ENCODE peak calls at places on chromosomes 4 and X, in four cellular contexts. One of them, this sample, is unnamed.

GRCh38 chrX:46626566-46626965 is 53.0 kb downstream of the CHST7 start:
- DNase-seq in fibroblast of mammary gland: no peak
- DNase-seq in GM12864: peak; percentile 43
- DNase-seq in cardiac fibroblast: peak; percentile 28
- DNase-seq in this sample: no peak

GRCh38 chr4:94534401-94535312 is 82.9 kb downstream of the PDLIM5 start:
- DNase-seq in fibroblast of mammary gland: no peak
- DNase-seq in GM12864: peak; percentile 47
- DNase-seq in cardiac fibroblast: no peak
- DNase-seq in this sample: no peak

GRCh38 chr4:84965558-84966381 is 720 bp downstream of the WDFY3 start:
- DNase-seq in fibroblast of mammary gland: peak; percentile 32
- DNase-seq in GM12864: no peak
- DNase-seq in cardiac fibroblast: peak; percentile 42
- DNase-seq in this sample: no peak

GRCh38 chr4:184979461-184980124 is 38.7 kb upstream of the HELT start:
- DNase-seq in fibroblast of mammary gland: no peak
- DNase-seq in GM12864: no peak
- DNase-seq in cardiac fibroblast: no peak
- DNase-seq in this sample: no peak

GRCh38 chr4:8402640-8403039 is 37.9 kb downstream of the ACOX3 start:
- DNase-seq in fibroblast of mammary gland: no peak
- DNase-seq in GM12864: no peak
- DNase-seq in cardiac fibroblast: no peak
- DNase-seq in this sample: no peak

GRCh38 chrX:78838709-78839108 is 91.2 kb downstream of the LPAR4 start:
- DNase-seq in fibroblast of mammary gland: no peak
- DNase-seq in GM12864: no peak
- DNase-seq in cardiac fibroblast: no peak
- DNase-seq in this sample: no peak

GRCh38 chr4:62548108-62548524 is 1348.0 kb downstream of the ADGRL3 start:
- DNase-seq in fibroblast of mammary gland: peak; percentile 8
- DNase-seq in GM12864: no peak
- DNase-seq in cardiac fibroblast: peak; percentile 75
- DNase-seq in this sample: no peak

GRCh38 chrX:69145714-69146113 is 19.5 kb downstream of the PJA1 start:
- DNase-seq in fibroblast of mammary gland: no peak
- DNase-seq in GM12864: no peak
- DNase-seq in cardiac fibroblast: no peak
- DNase-seq in this sample: no peak

GRCh38 chrX:30786374-30786773 is 102.7 kb downstream of the TAB3 start:
- DNase-seq in fibroblast of mammary gland: no peak
- DNase-seq in GM12864: no peak
- DNase-seq in cardiac fibroblast: no peak
- DNase-seq in this sample: no peak

GRCh38 chr4:76061977-76062376 is 12.5 kb upstream of the ART3 start:
- DNase-seq in fibroblast of mammary gland: no peak
- DNase-seq in GM12864: no peak
- DNase-seq in cardiac fibroblast: no peak
- DNase-seq in this sample: no peak

GRCh38 chrX:74506310-74507115 is 85.2 kb downstream of the SLC16A2 start:
- DNase-seq in fibroblast of mammary gland: no peak
- DNase-seq in GM12864: peak; percentile 18
- DNase-seq in cardiac fibroblast: no peak
- DNase-seq in this sample: no peak

GRCh38 chr4:102438873-102439614 is 62.1 kb upstream of the NFKB1 start:
- DNase-seq in fibroblast of mammary gland: peak; percentile 97
- DNase-seq in GM12864: no peak
- DNase-seq in cardiac fibroblast: peak; percentile 99
- DNase-seq in this sample: peak; percentile 90

GRCh38 chrX:54423161-54423888 is 16.9 kb upstream of the TSR2 start:
- DNase-seq in fibroblast of mammary gland: no peak
- DNase-seq in GM12864: no peak
- DNase-seq in cardiac fibroblast: peak; percentile 5
- DNase-seq in this sample: no peak

GRCh38 chr4:2595436-2595835 is 59.0 kb downstream of the FAM193A start:
- DNase-seq in fibroblast of mammary gland: no peak
- DNase-seq in GM12864: no peak
- DNase-seq in cardiac fibroblast: no peak
- DNase-seq in this sample: no peak

GRCh38 chr4:69994782-69995181 is 984 bp upstream of the STATH start:
- DNase-seq in fibroblast of mammary gland: no peak
- DNase-seq in GM12864: no peak
- DNase-seq in cardiac fibroblast: no peak
- DNase-seq in this sample: no peak

GRCh38 chr4:88352062-88352461 is 26.6 kb upstream of the HERC6 start:
- DNase-seq in fibroblast of mammary gland: peak; percentile 54
- DNase-seq in GM12864: no peak
- DNase-seq in cardiac fibroblast: peak; percentile 69
- DNase-seq in this sample: peak; percentile 64

GRCh38 chrX:140504371-140505324 is at the start of gene SOX3:
- DNase-seq in fibroblast of mammary gland: no peak
- DNase-seq in GM12864: no peak
- DNase-seq in cardiac fibroblast: no peak
- DNase-seq in this sample: no peak

GRCh38 chr4:163384926-163385325 is 41.2 kb downstream of the NPY5R start:
- DNase-seq in fibroblast of mammary gland: no peak
- DNase-seq in GM12864: no peak
- DNase-seq in cardiac fibroblast: no peak
- DNase-seq in this sample: no peak

GRCh38 chrX:78712381-78712780 is 35.1 kb upstream of the LPAR4 start:
- DNase-seq in fibroblast of mammary gland: no peak
- DNase-seq in GM12864: no peak
- DNase-seq in cardiac fibroblast: no peak
- DNase-seq in this sample: no peak

GRCh38 chr4:48896845-48897244 is 9.7 kb downstream of the OCIAD2 start:
- DNase-seq in fibroblast of mammary gland: no peak
- DNase-seq in GM12864: no peak
- DNase-seq in cardiac fibroblast: no peak
- DNase-seq in this sample: no peak

GRCh38 chrX:126723881-126724280 is 95.6 kb upstream of the PRR32 start:
- DNase-seq in fibroblast of mammary gland: no peak
- DNase-seq in GM12864: no peak
- DNase-seq in cardiac fibroblast: no peak
- DNase-seq in this sample: no peak

GRCh38 chrX:107429090-107429489 is 20.4 kb upstream of the FRMPD3 start:
- DNase-seq in fibroblast of mammary gland: peak; percentile 48
- DNase-seq in GM12864: peak; percentile 2
- DNase-seq in cardiac fibroblast: peak; percentile 47
- DNase-seq in this sample: no peak

GRCh38 chrX:67693928-67694327 is 150.1 kb downstream of the AR start:
- DNase-seq in fibroblast of mammary gland: peak; percentile 60
- DNase-seq in GM12864: no peak
- DNase-seq in cardiac fibroblast: peak; percentile 28
- DNase-seq in this sample: no peak

GRCh38 chr4:101355767-101356702 is 8.7 kb upstream of the PPP3CA start:
- DNase-seq in fibroblast of mammary gland: peak; percentile 91
- DNase-seq in GM12864: no peak
- DNase-seq in cardiac fibroblast: peak; percentile 92
- DNase-seq in this sample: peak; percentile 46

GRCh38 chrX:151821226-151821625 is 86.7 kb downstream of the CNGA2 start:
- DNase-seq in fibroblast of mammary gland: no peak
- DNase-seq in GM12864: no peak
- DNase-seq in cardiac fibroblast: no peak
- DNase-seq in this sample: no peak

GRCh38 chrX:120429776-120430535 is 39.1 kb downstream of the LAMP2 start:
- DNase-seq in fibroblast of mammary gland: no peak
- DNase-seq in GM12864: no peak
- DNase-seq in cardiac fibroblast: no peak
- DNase-seq in this sample: no peak

GRCh38 chr4:184538023-184538599 is 63.8 kb upstream of the IRF2 start:
- DNase-seq in fibroblast of mammary gland: peak; percentile 93
- DNase-seq in GM12864: peak; percentile 89
- DNase-seq in cardiac fibroblast: peak; percentile 96
- DNase-seq in this sample: peak; percentile 70

GRCh38 chrX:9520211-9520590 is 55.3 kb downstream of the TBL1X start:
- DNase-seq in fibroblast of mammary gland: no peak
- DNase-seq in GM12864: no peak
- DNase-seq in cardiac fibroblast: no peak
- DNase-seq in this sample: no peak

GRCh38 chrX:145825896-145826295 is 8.3 kb downstream of the SLITRK2 start:
- DNase-seq in fibroblast of mammary gland: peak; percentile 14
- DNase-seq in GM12864: no peak
- DNase-seq in cardiac fibroblast: peak; percentile 15
- DNase-seq in this sample: no peak

GRCh38 chr4:6668391-6668790 is 25.3 kb upstream of the S100P start:
- DNase-seq in fibroblast of mammary gland: peak; percentile 47
- DNase-seq in GM12864: no peak
- DNase-seq in cardiac fibroblast: peak; percentile 75
- DNase-seq in this sample: peak; percentile 32

GRCh38 chr4:30866907-30867306 is 146.7 kb downstream of the PCDH7 start:
- DNase-seq in fibroblast of mammary gland: no peak
- DNase-seq in GM12864: no peak
- DNase-seq in cardiac fibroblast: no peak
- DNase-seq in this sample: no peak

GRCh38 chr4:21451032-21451431 is 497.5 kb downstream of the KCNIP4 start:
- DNase-seq in fibroblast of mammary gland: peak; percentile 75
- DNase-seq in GM12864: no peak
- DNase-seq in cardiac fibroblast: peak; percentile 36
- DNase-seq in this sample: no peak

DNA sequence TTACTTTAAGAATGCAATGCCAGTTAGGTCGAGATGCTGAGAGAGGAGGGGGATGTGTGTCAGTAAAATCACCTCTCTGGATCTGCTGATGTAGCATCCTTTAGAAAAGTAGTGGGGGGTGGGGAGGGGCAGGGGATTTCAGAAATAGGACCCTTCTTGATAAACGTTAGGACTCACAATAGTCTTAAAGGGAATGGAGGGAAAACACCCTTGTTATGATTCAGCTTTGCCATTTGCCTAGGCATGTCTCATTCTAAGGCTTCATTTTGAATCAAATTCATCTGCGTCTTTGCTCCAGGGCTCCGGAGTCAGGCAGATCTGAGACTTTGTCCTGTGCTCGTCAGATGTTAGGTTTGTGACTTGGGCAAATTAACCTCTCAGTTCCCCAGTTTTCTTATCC is 879 bp downstream of the SH2D1A start:
- DNase-seq in fibroblast of mammary gland: no peak
- DNase-seq in GM12864: no peak
- DNase-seq in cardiac fibroblast: no peak
- DNase-seq in this sample: no peak
- H3K4me3 ChIP-seq in fibroblast of mammary gland: no peak overlapping the region
- H3K4me3 ChIP-seq in GM12864: no peak overlapping the region
- H3K4me3 ChIP-seq in cardiac fibroblast: no peak overlapping the region
- H3K4me3 ChIP-seq in this sample: no peak overlapping the region

DNA sequence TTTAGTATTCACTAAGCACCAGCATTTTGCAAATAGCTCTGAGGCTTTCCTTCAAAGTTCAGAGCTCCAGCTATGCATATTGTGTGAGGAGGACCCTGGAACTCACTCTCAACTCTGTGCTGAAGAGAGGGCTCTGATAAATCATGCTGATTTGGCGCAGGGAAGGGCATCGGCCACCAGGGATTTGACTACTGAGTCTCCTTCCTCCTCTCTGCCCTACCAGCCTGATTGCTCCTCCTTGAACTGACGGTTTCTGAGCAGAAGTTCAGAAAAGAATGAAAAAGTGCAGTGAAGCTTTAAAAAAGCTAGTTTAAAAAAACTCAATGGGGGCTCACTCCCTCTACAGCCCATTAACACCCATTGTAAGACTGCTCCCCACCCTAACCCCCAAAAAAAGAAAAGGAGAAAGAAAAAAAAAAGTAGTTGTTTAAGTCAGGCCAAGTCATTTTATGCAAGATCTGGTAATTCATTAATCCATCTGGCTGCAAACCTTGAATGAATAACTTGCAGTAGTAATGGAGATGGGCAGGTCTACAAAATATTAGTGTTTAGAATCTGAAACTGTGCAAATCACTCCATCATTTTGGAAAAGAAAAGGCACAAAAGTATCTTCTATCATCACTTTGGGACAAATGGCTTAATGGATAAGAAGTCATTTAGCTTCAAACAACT is 13.3 kb downstream of the PPARGC1A start:
- DNase-seq in fibroblast of mammary gland: no peak
- DNase-seq in GM12864: no peak
- DNase-seq in cardiac fibroblast: no peak
- DNase-seq in this sample: no peak
- TF ChIP-seq CTCF in fibroblast of mammary gland: no peak
- TF ChIP-seq CTCF in GM12864: no peak
- TF ChIP-seq CTCF in cardiac fibroblast: no peak
- TF ChIP-seq CTCF in this sample: no peak

GRCh38 chrX:131067216-131067615 is 9.1 kb downstream of the ARHGAP36 start:
- DNase-seq in fibroblast of mammary gland: no peak
- DNase-seq in GM12864: no peak
- DNase-seq in cardiac fibroblast: no peak
- DNase-seq in this sample: no peak
- H3K4me3 ChIP-seq in fibroblast of mammary gland: no peak overlapping the region
- H3K4me3 ChIP-seq in GM12864: no peak overlapping the region
- H3K4me3 ChIP-seq in cardiac fibroblast: no peak overlapping the region
- H3K4me3 ChIP-seq in this sample: no peak overlapping the region

GRCh38 chrX:19270727-19271126 is 73.0 kb upstream of the PDHA1 start:
- DNase-seq in fibroblast of mammary gland: no peak
- DNase-seq in GM12864: no peak
- DNase-seq in cardiac fibroblast: no peak
- DNase-seq in this sample: no peak

DNA sequence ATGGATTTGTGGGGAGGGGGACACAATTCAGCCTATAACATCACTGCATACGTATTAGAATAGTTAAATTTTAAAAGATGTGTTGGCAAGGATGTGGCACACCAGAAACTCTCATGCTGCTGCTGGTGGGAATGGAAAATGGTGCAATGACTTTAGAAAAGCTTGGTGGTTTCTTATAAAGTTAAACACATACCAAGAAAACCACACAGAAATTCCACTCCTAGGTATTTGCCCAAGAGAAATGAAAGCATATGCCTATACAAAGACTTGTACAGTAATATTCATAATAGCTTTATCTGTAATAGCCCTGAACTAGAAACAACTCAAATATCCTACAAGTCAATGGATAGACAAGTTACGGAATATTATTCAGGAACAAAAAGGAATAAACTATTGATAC is 71.3 kb upstream of the PDHA1 start:
- DNase-seq in fibroblast of mammary gland: peak; percentile 12
- DNase-seq in GM12864: no peak
- DNase-seq in cardiac fibroblast: peak; percentile 2
- DNase-seq in this sample: no peak
- TF ChIP-seq CTCF in fibroblast of mammary gland: no peak
- TF ChIP-seq CTCF in GM12864: no peak
- TF ChIP-seq CTCF in cardiac fibroblast: no peak
- TF ChIP-seq CTCF in this sample: no peak

GRCh38 chrX:103360092-103360491 is 3.8 kb downstream of the TCEAL9 start:
- DNase-seq in fibroblast of mammary gland: no peak
- DNase-seq in GM12864: no peak
- DNase-seq in cardiac fibroblast: no peak
- DNase-seq in this sample: no peak

GRCh38 chrX:103356023-103356798 is at the start of gene TCEAL9:
- DNase-seq in fibroblast of mammary gland: peak; percentile 85
- DNase-seq in GM12864: peak; percentile 1
- DNase-seq in cardiac fibroblast: peak; percentile 81
- DNase-seq in this sample: peak; percentile 21

GRCh38 chrX:103356897-103357296 is 591 bp downstream of the TCEAL9 start:
- DNase-seq in fibroblast of mammary gland: no peak
- DNase-seq in GM12864: no peak
- DNase-seq in cardiac fibroblast: no peak
- DNase-seq in this sample: no peak

GRCh38 chrX:103360916-103361315 is 4.6 kb downstream of the TCEAL9 start:
- DNase-seq in fibroblast of mammary gland: no peak
- DNase-seq in GM12864: no peak
- DNase-seq in cardiac fibroblast: no peak
- DNase-seq in this sample: no peak

GRCh38 chrX:103357871-103358270 is 1.6 kb downstream of the TCEAL9 start:
- DNase-seq in fibroblast of mammary gland: no peak
- DNase-seq in GM12864: no peak
- DNase-seq in cardiac fibroblast: no peak
- DNase-seq in this sample: no peak
- H3K4me3 ChIP-seq in fibroblast of mammary gland: peak overlapping the region; percentile 80
- H3K4me3 ChIP-seq in GM12864: no peak overlapping the region
- H3K4me3 ChIP-seq in cardiac fibroblast: peak overlapping the region; percentile 75
- H3K4me3 ChIP-seq in this sample: no peak overlapping the region

This sample was measured in AG09309.